ENCODE peak calls at places on chromosomes 6 and 20, in nine cellular contexts. J is spleen, L is H1, W is Panc1, R is HepG2, F is SK-N-MC, N is stomach, M is SK-N-SH, H is transverse colon. X is an unnamed sample. For H3K9me3, the result is how much of the 10 kb centered on the place peaks cover.

GRCh38 chr6:148317739-148318138 is 24.9 kb upstream of the SASH1 start:
- DNase-seq in J (no peak), L (no peak), W (no peak), R (no peak), F (no peak), N (no peak), M (no peak), H (no peak), X (no peak)

GRCh38 chr6:26273673-26274595 is 91.1 kb upstream of the BTN3A2 start:
- DNase-seq in J (no peak), L (no peak), W (no peak), R (no peak), F (no peak), N (no peak), M (no peak), H (no peak), X (no peak)

GRCh38 chr20:6708010-6708409 is 59.5 kb upstream of the BMP2 start:
- DNase-seq in J (no peak), L (no peak), W (no peak), R (no peak), F (no peak), N (peak), M (no peak), H (peak), X (no peak)

GRCh38 chr6:153662982-153663381 is 376.1 kb upstream of the OPRM1 start:
- DNase-seq in J (no peak), L (no peak), W (no peak), R (no peak), F (no peak), N (no peak), M (no peak), H (no peak), X (no peak)

GRCh38 chr6:18276610-18277009 is 12.3 kb upstream of the DEK start:
- DNase-seq in J (no peak), L (no peak), W (no peak), R (no peak), F (no peak), N (no peak), M (no peak), H (no peak), X (no peak)

GRCh38 chr6:44538841-44539240 is 151.3 kb downstream of the CDC5L start:
- DNase-seq in J (no peak), L (no peak), W (no peak), R (no peak), F (no peak), N (no peak), M (no peak), H (no peak), X (no peak)

GRCh38 chr20:8221887-8222419 is 89.9 kb downstream of the PLCB1 start:
- DNase-seq in J (no peak), L (no peak), W (no peak), R (no peak), F (no peak), N (no peak), M (no peak), H (no peak), X (no peak)

GRCh38 chr20:19026121-19026878 is 186.1 kb upstream of the SLC24A3 start:
- DNase-seq in J (no peak), L (no peak), W (no peak), R (no peak), F (no peak), N (no peak), M (no peak), H (no peak), X (no peak)

GRCh38 chr6:101178748-101179147 is 214.8 kb upstream of the GRIK2 start:
- DNase-seq in J (no peak), L (no peak), W (no peak), R (no peak), F (no peak), N (no peak), M (no peak), H (no peak), X (no peak)

DNA sequence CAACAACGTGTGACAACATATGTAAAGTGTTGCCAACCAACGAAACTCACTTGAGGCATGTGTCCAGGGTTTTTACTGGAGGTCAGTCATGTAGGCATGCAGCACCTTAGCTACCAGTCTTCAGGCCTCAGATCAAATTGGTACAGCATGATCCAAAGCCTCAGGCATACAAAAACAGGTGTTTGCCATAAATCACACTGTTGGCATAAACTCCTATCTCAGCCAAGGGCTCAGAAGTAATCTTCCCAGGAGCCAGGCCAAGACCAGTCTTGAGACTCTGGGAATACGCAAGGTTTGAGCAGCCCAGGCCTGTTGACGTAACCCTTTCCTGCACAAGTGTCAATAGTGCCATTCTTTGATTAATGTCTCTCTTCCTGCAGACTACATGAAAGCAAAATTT is 163.5 kb downstream of the PRL start:
- DNase-seq in J (no peak), L (no peak), W (no peak), R (no peak), F (no peak), N (no peak), M (no peak), H (no peak), X (no peak)
- TF ChIP-seq POLR2AphosphoS5 in J (no peak), L (no peak), W (no peak), R (no peak), F (no peak), N (no peak), M (no peak), H (no peak), X (no peak)

DNA sequence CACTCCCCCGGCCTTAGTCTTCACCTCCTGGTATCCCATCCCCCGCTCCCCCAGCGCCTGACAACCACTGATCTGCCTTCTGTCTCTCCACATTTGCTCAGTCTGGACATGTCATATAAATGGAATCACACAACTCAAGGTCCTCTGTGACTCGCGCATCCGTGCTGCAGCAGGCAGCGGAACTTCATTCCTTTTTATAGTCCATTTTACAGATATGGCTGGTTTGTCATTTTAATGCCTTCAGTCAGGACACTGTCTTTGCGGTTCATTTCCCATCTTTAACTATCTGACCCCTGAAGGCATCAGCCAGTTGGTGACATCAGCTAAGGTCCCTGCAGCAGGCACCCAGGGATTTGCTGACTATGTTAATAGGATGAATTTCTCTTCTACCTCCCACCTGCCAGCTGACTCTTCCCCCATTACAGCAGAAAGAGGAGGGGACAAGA is 125.7 kb downstream of the ZMYND8 start:
- DNase-seq in J (no peak), L (no peak), W (no peak), R (no peak), F (no peak), N (no peak), M (no peak), H (no peak), X (no peak)
- H3K27ac ChIP-seq in J (no peak), L (no peak), W (no peak), R (no peak), F (no peak), N (no peak), M (peak), H (no peak), X (no peak)

DNA sequence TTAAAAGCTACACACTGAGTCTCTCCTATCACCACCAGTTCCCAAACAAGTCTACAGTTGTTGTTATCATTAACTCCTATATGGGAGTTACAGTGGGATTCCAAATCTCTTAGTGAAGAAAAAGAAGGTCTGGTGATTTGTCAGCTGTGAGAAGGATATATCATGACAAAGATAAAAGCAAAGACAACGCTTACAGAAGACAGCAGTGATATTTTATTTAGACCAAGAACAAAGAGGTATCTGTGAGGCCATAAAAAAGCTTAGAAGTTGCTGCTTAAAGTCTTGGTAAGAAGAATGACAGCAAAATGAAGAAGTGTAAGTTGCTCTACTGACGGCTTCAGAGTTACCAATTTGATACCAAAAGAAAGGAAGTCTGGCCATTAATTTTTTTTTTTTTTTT is 47.2 kb downstream of the CHD6 start:
- DNase-seq in J (no peak), L (no peak), W (no peak), R (no peak), F (no peak), N (no peak), M (no peak), H (no peak), X (no peak)
- H3K9me3 ChIP-seq in J (under half), L (under half), W (under half), R (under half), F (under half), N (under half), M (under half), H (under half), X (under half)

GRCh38 chr6:3252861-3253596 is 5.7 kb upstream of the PSMG4 start:
- DNase-seq in J (no peak), L (no peak), W (no peak), R (no peak), F (no peak), N (no peak), M (no peak), H (no peak), X (no peak)

GRCh38 chr6:3250278-3250677 is 8.5 kb upstream of the PSMG4 start:
- DNase-seq in J (no peak), L (no peak), W (no peak), R (no peak), F (no peak), N (no peak), M (no peak), H (no peak), X (no peak)

GRCh38 chr6:3252369-3252768 is 6.4 kb upstream of the PSMG4 start:
- DNase-seq in J (no peak), L (no peak), W (no peak), R (peak), F (no peak), N (no peak), M (no peak), H (no peak), X (no peak)

GRCh38 chr6:3249821-3250220 is 8.9 kb upstream of the PSMG4 start:
- DNase-seq in J (no peak), L (no peak), W (no peak), R (no peak), F (no peak), N (no peak), M (no peak), H (no peak), X (no peak)

GRCh38 chr6:3251462-3252314 is 7.1 kb upstream of the PSMG4 start:
- DNase-seq in J (peak), L (no peak), W (peak), R (peak), F (peak), N (peak), M (peak), H (peak), X (peak)
- TF ChIP-seq POLR2AphosphoS5 in J (peak), L (no peak), W (no peak), R (no peak), F (no peak), N (peak), M (no peak), H (no peak), X (no peak)

GRCh38 chr6:137859025-137859424 is 8.0 kb upstream of the TNFAIP3 start:
- DNase-seq in J (no peak), L (no peak), W (no peak), R (no peak), F (no peak), N (no peak), M (no peak), H (no peak), X (no peak)

GRCh38 chr6:137852346-137852745 is 14.7 kb upstream of the TNFAIP3 start:
- DNase-seq in J (no peak), L (no peak), W (no peak), R (no peak), F (no peak), N (no peak), M (no peak), H (no peak), X (no peak)

GRCh38 chr6:137852811-137853210 is 14.2 kb upstream of the TNFAIP3 start:
- DNase-seq in J (no peak), L (no peak), W (no peak), R (no peak), F (no peak), N (no peak), M (no peak), H (no peak), X (no peak)

GRCh38 chr6:137853569-137854213 is 13.4 kb upstream of the TNFAIP3 start:
- DNase-seq in J (no peak), L (no peak), W (no peak), R (no peak), F (peak), N (no peak), M (no peak), H (no peak), X (no peak)

DNA sequence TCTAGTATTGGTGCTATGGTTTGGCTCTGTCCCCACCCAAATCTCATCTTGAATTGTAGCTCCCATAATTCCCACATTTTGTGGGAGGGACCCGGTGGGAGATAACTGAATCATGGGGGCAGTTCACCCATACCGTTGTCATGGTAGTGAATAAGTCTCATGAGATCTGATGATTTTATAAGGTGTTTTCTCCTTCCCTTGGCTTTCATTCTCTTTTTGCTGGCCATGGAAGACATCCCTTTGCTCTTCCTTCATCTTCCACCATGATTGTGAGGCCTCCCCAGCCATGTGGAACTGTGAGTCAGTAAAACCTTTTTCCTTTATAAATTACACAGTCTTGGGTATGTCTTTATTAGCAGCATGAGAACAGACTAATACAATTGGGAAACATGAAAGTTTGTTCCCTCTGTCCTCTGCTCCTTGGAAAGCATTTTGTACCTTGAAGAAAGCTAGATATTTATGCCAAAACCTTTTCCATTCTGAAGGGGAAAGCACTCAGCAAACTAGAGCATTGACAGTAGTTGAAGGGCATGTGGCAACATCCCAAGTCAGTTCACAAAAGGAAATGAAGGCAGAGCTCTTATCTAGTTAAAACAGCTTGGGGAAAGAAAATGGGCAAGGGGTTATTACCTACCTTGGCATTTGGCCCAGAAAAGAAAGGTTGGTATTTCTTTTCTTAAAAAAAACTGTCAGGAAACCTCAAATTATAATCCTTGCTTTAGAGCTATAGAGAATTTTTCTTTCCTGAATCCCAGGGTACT is 10.7 kb upstream of the TNFAIP3 start:
- DNase-seq in J (no peak), L (no peak), W (no peak), R (no peak), F (no peak), N (no peak), M (no peak), H (no peak), X (no peak)
- H3K27ac ChIP-seq in J (no peak), L (no peak), W (no peak), R (no peak), F (no peak), N (no peak), M (no peak), H (no peak), X (no peak)

GRCh38 chr20:21703740-21704407 is 1.6 kb upstream of the PAX1 start:
- DNase-seq in J (no peak), L (no peak), W (no peak), R (no peak), F (no peak), N (no peak), M (no peak), H (no peak), X (no peak)

GRCh38 chr20:21702553-21703467 is 2.7 kb upstream of the PAX1 start:
- DNase-seq in J (peak), L (no peak), W (no peak), R (peak), F (no peak), N (no peak), M (peak), H (peak), X (peak)

GRCh38 chr20:21706345-21707195 is 1.1 kb downstream of the PAX1 start:
- DNase-seq in J (peak), L (no peak), W (no peak), R (no peak), F (no peak), N (no peak), M (no peak), H (no peak), X (no peak)

GRCh38 chr20:21705466-21706344 is at the start of gene PAX1:
- DNase-seq in J (peak), L (no peak), W (no peak), R (no peak), F (no peak), N (no peak), M (no peak), H (no peak), X (no peak)

DNA sequence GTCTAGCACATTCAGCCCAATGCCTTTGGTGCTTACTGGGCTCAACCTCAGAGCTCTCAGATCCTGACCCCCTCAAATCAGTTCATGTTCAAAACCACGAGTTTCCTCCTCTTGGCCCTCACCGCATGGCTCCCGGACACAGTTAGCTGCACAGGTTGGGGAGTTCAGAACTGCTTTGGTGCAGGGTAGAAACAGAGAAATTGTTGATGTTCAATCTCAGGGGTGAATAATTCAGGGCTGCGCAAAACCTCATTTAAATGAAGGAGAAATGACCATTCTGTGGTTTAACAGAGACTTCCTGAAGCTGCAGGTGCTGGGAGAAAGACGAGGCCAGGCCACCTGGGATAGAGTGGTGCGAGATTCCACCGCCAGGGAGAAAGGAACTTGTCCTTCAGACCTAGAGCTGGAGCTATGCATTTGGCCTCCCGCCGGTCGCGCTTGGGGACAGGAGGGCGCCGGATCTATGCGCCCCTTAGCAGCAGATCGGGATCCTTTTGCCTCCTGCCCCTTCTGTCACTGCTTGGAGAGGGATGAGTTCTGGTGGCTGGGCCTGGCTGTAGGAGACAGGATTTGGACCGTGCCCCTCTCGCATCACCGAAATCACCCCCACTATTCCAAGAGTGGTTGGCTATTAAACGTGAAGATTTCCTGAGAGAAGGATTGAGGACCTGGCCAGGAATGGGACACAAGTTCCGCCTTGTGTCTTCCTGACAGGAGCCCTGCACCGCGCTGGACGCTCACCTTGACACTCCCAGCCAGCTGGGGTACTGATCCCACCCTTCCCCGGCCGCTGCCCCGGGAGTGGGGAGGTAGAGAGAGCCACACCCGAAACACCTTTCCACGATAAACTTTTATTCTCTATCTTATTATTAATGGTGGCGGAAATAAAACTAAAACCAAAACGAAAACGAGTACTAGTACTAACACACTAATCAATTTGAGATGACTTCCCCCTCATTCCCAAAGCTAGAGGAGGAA is 767 bp upstream of the PAX1 start:
- DNase-seq in J (peak), L (no peak), W (no peak), R (no peak), F (no peak), N (no peak), M (no peak), H (no peak), X (no peak)
- H3K9me3 ChIP-seq in J (under half), L (under half), W (under half), R (under half), F (under half), N (under half), M (under half), H (under half), X (under half)

DNA sequence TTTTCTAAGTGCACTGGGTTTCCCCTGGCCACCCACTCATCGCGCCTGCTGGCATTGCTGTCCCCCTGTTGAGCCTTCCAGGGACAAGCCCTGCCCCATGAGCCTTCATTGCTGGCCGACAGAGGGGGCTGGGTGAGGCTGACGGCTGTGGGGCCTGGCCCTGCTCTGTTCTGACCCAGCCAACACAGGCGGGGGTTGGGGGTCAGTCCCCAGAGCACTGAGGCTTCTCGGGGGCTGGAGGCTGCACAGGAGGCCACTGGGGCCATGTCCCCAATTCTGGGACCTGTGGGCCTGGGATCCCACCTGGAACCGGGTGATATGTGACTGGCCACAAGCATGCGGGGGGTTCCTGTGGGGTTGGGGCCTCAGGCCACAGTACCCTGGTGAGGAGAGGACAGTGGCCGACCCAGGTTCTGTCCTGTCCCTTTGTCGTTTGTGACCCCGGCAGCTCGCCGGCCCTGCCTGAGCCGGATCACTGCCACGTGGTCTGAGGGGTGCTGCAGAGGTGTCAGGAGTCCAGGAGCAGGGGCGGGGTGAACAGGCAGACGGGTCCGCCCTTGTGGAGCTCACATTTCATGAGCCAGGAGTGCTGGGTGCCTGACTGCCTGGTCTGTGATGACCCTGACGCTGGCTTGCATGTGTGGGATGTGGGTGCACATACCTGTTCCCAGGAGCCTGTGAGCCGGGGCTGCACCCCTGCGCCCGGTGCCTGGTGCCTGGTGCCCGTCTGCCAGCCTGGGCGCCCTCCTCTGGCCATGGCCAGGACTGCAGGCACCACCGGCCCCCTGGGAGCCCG is 2.1 kb upstream of the COL20A1 start:
- DNase-seq in J (no peak), L (peak), W (no peak), R (peak), F (no peak), N (peak), M (peak), H (peak), X (no peak)
- TF ChIP-seq POLR2AphosphoS5 in J (no peak), L (no peak), W (no peak), R (peak), F (no peak), N (no peak), M (no peak), H (no peak), X (no peak)